ENCODE peak calls at places on chromosome 18, in four cellular contexts. V, A, C and G are unnamed samples.

GRCh38 chr18:3655637-3656050 is 205.7 kb downstream of the TGIF1 start:
- DNase-seq in A (no peak), C (no peak), V (no peak), G (no peak)

GRCh38 chr18:35971661-35972196 is 750 bp upstream of the RMP24 start:
- DNase-seq in C (no peak), A (no peak), V (no peak), G (no peak)

GRCh38 chr18:69408522-69408921 is 7.8 kb downstream of the DOK6 start:
- DNase-seq in V (no peak), C (no peak), A (no peak), G (no peak)

GRCh38 chr18:6547476-6547875 is 132.8 kb upstream of the L3MBTL4 start:
- DNase-seq in C (no peak), V (no peak), A (no peak), G (no peak)

GRCh38 chr18:9020221-9020620 is 82.3 kb upstream of the NDUFV2 start:
- DNase-seq in C (no peak), V (no peak), A (no peak), G (no peak)

GRCh38 chr18:8177330-8178016 is 431.8 kb upstream of the RAB12 start:
- DNase-seq in V (no peak), C (peak; percentile 35), A (no peak), G (peak; percentile 2)

GRCh38 chr18:47163241-47163640 is 12.9 kb downstream of the IER3IP1 start:
- DNase-seq in V (no peak), A (no peak), C (no peak), G (no peak)

GRCh38 chr18:48787523-48788151 is 163.1 kb downstream of the SMAD7 start:
- DNase-seq in C (no peak), A (peak; percentile 68), V (no peak), G (no peak)

GRCh38 chr18:50298443-50299284 is 11.2 kb upstream of the CXXC1 start:
- DNase-seq in A (no peak), C (no peak), V (no peak), G (no peak)

GRCh38 chr18:55489742-55490055 is 98.3 kb downstream of the TCF4 start:
- DNase-seq in V (no peak), C (no peak), A (peak; percentile 46), G (no peak)

GRCh38 chr18:54386043-54386442 is 28.3 kb downstream of the C18orf54 start:
- DNase-seq in C (no peak), A (no peak), V (no peak), G (no peak)

DNA sequence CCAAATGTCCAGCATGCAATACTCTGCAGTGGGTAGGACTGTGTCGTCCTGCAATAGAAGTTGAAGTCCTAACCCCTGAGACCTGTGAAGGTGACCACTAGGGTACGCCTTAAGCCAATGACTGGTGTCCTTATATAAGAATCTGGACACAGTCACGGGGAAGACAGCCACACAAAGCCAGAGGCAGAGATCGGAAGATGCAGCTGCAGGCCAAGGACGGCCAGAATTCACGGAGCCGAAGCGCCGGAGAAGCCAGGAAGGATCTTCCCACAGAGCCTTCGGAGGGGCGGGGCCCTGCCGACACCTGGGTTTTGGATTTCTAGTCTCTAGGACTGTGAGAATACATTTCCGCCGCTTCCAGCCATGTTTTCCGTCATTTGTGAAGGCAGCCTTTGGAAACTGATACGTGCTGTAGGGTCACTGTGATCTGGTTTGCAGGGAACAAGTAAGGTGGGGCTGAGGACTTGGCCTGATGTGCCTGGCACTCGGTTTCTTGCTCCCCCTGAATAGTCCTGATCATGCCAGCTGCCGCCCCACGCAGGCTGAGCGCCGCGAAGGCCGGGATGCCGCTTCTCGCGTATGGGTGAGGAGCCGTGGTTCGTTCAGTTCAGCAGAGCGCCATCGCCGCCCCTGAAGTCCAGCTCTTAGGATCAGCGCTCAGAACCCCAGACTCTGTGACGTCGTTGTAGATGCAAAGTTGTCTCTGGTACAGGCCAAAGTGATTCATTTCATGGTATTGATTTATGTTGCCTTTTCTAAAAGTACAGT is 38.7 kb downstream of the PTGR3 start:
- DNase-seq in A (no peak), C (no peak), V (no peak), G (no peak)
- TF ChIP-seq MAX in A (no peak), C (no peak), V (no peak), G (no peak)

DNA sequence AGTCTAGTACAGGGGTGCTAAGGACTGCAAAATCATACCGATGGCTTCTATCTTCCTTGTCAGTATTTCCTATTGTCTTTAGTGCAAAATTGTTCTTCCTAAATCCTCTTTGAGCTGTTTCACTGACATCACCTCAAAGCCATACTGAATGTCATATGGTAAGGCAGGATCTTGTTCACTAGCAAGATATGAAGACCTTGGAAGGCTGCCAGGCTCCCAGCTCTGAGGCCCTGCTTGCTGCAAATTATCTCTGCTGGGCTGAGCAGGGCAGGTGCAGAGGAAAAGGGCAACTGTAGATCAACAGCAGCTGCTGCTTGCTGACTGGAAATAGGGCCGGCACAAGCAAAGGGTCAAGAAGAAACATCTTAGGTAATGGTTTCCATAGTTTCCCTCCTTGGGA is 58.2 kb downstream of the PMAIP1 start:
- DNase-seq in A (peak; percentile 78), C (peak; percentile 5), V (no peak), G (peak; percentile 5)
- TF ChIP-seq MAX in A (peak; percentile 53), C (no peak), V (no peak), G (no peak)

DNA sequence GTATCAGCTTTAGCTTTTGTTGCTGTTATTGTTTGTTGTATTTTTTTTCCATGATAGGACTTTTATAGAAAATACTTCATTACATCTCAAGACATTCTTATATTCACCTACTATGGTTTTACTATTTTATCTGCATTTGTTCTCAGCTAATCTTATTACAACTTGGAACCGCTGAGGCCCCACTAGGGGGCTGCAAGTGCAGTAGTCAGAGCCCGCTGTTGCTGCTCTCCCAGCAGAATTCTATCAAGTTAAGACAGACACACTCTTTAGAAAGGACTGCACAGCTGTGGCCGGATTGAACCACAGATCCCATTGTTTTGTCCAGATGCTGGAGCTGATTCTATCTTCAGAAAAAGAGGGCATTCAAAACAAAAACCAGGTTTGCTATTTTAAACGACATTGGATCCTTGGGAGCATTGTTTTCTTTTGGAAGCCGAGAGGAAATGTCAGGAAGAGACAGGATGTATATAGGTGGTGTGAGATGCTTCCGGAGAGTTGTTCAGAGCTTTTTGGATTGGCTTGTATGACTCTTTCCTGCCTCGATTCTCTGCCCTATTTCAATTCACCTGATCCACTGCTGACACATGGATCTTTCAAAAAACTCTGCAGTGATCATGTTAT is 105.7 kb upstream of the GAREM1 start:
- DNase-seq in A (peak; percentile 43), C (peak; percentile 13), V (peak; percentile 40), G (peak; percentile 27)
- TF ChIP-seq MAX in A (no peak), C (no peak), V (no peak), G (no peak)

GRCh38 chr18:58682429-58683069 is 11.3 kb downstream of the MALT1 start:
- DNase-seq in A (no peak), C (peak; percentile 60), V (no peak), G (no peak)
- TF ChIP-seq MAX in A (peak; percentile 35), C (no peak), V (no peak), G (no peak)

GRCh38 chr18:79625924-79626561 is 53.6 kb upstream of the CTDP1 start:
- DNase-seq in V (no peak), A (no peak), C (no peak), G (no peak)

GRCh38 chr18:79626905-79627749 is 52.5 kb upstream of the CTDP1 start:
- DNase-seq in V (no peak), A (no peak), C (no peak), G (no peak)

GRCh38 chr18:79621501-79621900 is 58.1 kb upstream of the CTDP1 start:
- DNase-seq in A (no peak), V (no peak), C (no peak), G (no peak)

GRCh38 chr18:79625195-79625923 is 54.2 kb upstream of the CTDP1 start:
- DNase-seq in A (no peak), V (no peak), C (no peak), G (peak; percentile 93)

GRCh38 chr18:79624356-79624961 is 55.1 kb upstream of the CTDP1 start:
- DNase-seq in C (no peak), A (no peak), V (no peak), G (peak; percentile 62)
- TF ChIP-seq MAX in C (no peak), A (no peak), V (no peak), G (peak; percentile 89)

DNA sequence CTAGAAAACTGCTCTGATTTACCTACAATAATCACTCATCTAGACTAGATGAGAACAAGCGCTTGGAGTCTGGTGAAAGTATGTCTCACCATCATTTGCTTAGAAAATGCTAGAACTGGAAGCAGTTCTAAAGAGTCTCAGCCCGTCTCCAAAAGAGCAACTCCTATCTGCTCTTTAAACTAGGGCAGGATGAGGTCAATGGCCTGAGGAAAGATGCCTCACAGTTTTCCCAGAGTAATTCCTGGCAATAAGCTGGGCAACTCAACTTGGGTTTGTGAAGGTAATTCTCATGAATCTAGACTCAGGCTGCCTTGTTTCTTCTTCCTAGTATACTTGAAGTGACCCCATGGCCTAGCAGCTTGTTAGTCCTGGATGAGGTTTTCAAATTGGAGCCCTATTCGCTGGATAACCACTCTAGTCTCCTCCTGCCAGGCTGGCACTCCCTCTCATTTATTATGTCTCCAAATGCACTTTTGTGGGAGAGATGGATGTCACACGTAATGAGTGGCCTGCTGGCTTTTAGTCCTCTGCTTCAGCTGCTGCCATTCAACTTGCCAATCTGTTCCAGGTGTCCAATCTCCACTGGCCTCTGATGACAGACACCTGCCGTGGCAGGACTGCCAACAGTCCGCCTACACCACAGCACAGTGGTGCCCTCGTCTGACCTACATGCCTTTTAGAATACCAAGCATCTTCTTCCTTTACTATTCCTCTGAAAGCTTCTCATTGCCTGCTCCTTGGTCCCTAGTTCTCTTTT is 80.9 kb downstream of the CABYR start:
- DNase-seq in A (no peak), C (no peak), V (no peak), G (no peak)
- TF ChIP-seq MAX in A (no peak), C (no peak), V (no peak), G (no peak)

GRCh38 chr18:59846814-59847490 is 52.8 kb upstream of the PMAIP1 start:
- DNase-seq in V (no peak), C (peak; percentile 18), A (no peak), G (no peak)
- TF ChIP-seq MAX in V (no peak), C (no peak), A (no peak), G (no peak)